ENCODE peak calls at places on chromosomes 2 and 18, in four cellular contexts. W is lower lobe of right lung, A is psoas muscle, G is esophagus squamous epithelium. Y is an unnamed sample.

GRCh38 chr2:233227579-233227978 is 23.9 kb upstream of the ATG16L1 start:
- DNase-seq in W (no peak), G (no peak), A (no peak), Y (no peak)

GRCh38 chr2:178267660-178268059 is 73.3 kb downstream of the OSBPL6 start:
- DNase-seq in A (no peak), W (no peak), G (no peak), Y (no peak)

GRCh38 chr2:58796239-58796638 is 555.1 kb upstream of the FANCL start:
- DNase-seq in G (no peak), W (no peak), A (no peak), Y (no peak)

GRCh38 chr2:32418777-32419176 is 62.0 kb downstream of the BIRC6 start:
- DNase-seq in G (no peak), W (no peak), A (no peak), Y (no peak)

GRCh38 chr2:217610411-217610814 is 392.4 kb downstream of the TNS1 start:
- DNase-seq in G (no peak), W (no peak), A (no peak), Y (no peak)

GRCh38 chr2:21772624-21773023 is 648.9 kb downstream of the TDRD15 start:
- DNase-seq in G (no peak), A (no peak), W (no peak), Y (no peak)

GRCh38 chr18:3703732-3704176 is 253.8 kb downstream of the TGIF1 start:
- DNase-seq in A (peak; percentile 49), G (no peak), W (peak; percentile 65), Y (peak; percentile 44)

GRCh38 chr2:210955591-210955990 is 399.2 kb downstream of the CPS1 start:
- DNase-seq in G (no peak), A (no peak), W (no peak), Y (no peak)

GRCh38 chr2:144414324-144414845 is 105.5 kb downstream of the ZEB2 start:
- DNase-seq in W (peak; percentile 75), A (peak; percentile 58), G (no peak), Y (no peak)

GRCh38 chr2:237475704-237476107 is 11.3 kb upstream of the MLPH start:
- DNase-seq in A (no peak), W (peak; percentile 79), G (no peak), Y (no peak)

GRCh38 chr2:161947394-161947793 is 126.6 kb downstream of the DPP4 start:
- DNase-seq in G (no peak), A (no peak), W (no peak), Y (no peak)

GRCh38 chr2:25821225-25822056 is 56.8 kb downstream of the ASXL2 start:
- DNase-seq in G (no peak), A (no peak), W (no peak), Y (no peak)

GRCh38 chr2:201697899-201698298 is 545 bp downstream of the MPP4 start:
- DNase-seq in W (no peak), G (no peak), A (no peak), Y (no peak)

GRCh38 chr2:238924496-238925195 is 76.8 kb downstream of the TWIST2 start:
- DNase-seq in G (no peak), W (no peak), A (no peak), Y (no peak)

GRCh38 chr2:17589406-17590035 is 49.0 kb downstream of the VSNL1 start:
- DNase-seq in G (no peak), A (no peak), W (no peak), Y (no peak)

GRCh38 chr2:71500426-71501079 is 47.2 kb downstream of the DYSF start:
- DNase-seq in W (no peak), G (no peak), A (no peak), Y (peak; percentile 32)

GRCh38 chr18:24561369-24561768 is 100.9 kb downstream of the HRH4 start:
- DNase-seq in W (no peak), A (no peak), G (no peak), Y (no peak)

GRCh38 chr2:888211-888801 is 62.3 kb upstream of the SNTG2 start:
- DNase-seq in G (no peak), W (no peak), A (no peak), Y (no peak)

GRCh38 chr2:97840198-97840597 is 126.8 kb downstream of the ZAP70 start:
- DNase-seq in W (no peak), A (no peak), G (no peak), Y (no peak)

GRCh38 chr18:79047556-79048244 is 21.5 kb upstream of the ATP9B start:
- DNase-seq in A (no peak), W (no peak), G (no peak), Y (no peak)

GRCh38 chr2:157497603-157498314 is 53.9 kb upstream of the CYTIP start:
- DNase-seq in G (no peak), A (no peak), W (no peak), Y (no peak)

GRCh38 chr2:137023205-137023604 is 257.9 kb downstream of the THSD7B start:
- DNase-seq in A (no peak), G (no peak), W (no peak), Y (no peak)

GRCh38 chr2:177551989-177552413 is 159.4 kb downstream of the AGPS start:
- DNase-seq in A (peak; percentile 78), W (peak; percentile 75), G (no peak), Y (peak; percentile 38)

GRCh38 chr2:232838406-232838874 is 31.6 kb upstream of the SNORC start:
- DNase-seq in G (no peak), A (no peak), W (no peak), Y (no peak)

DNA sequence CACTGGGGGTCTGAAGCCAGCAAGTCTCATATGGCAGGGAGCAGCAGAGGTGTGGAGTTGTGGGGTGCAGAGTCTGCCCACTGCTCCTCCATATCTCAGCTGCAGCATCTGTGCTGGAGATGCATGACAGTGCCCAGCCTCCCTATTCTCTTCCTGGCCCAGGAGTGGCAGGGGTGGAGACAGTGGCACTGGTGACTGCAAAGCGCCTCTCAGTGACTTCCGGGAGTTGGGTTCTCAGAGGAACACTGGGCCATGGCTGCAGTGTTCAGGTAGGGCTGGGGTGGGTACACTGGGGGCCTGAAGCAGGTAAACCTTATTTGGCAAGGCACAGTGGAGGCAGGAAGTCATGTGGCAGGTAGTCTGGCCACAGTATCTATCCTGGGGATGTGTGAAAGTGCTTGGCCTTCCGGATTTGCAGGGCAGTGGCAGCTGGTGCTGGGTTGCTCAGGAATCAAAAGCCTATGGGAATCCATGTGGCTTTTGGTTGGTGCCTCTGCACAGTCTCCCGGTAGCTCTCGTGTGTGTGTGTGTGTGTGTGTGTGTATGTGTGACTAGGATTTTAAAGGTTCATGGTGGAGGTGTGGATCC is 60.3 kb upstream of the THUMPD2 start:
- DNase-seq in W (no peak), G (no peak), A (no peak), Y (no peak)
- TF ChIP-seq CTCF in W (no peak), G (no peak), A (no peak), Y (no peak)

GRCh38 chr2:74836675-74837401 is 2.9 kb downstream of the HK2 start:
- DNase-seq in G (no peak), W (no peak), A (no peak), Y (no peak)
- H3K4me3 ChIP-seq in G (peak overlapping the region; percentile 81), W (peak overlapping the region; percentile 83), A (peak overlapping the region; percentile 75), Y (no peak overlapping the region)

GRCh38 chr2:188833799-188834198 is 140.4 kb upstream of the COL3A1 start:
- DNase-seq in W (no peak), G (no peak), A (no peak), Y (no peak)
- TF ChIP-seq CTCF in W (no peak), G (no peak), A (no peak), Y (no peak)

GRCh38 chr2:9950521-9951271 is 797 bp upstream of the GRHL1 start:
- DNase-seq in G (no peak), A (peak; percentile 72), W (peak; percentile 73), Y (peak; percentile 29)

GRCh38 chr2:9952856-9953503 is 1.5 kb downstream of the GRHL1 start:
- DNase-seq in G (no peak), A (no peak), W (no peak), Y (no peak)

GRCh38 chr2:9952286-9952737 is 819 bp downstream of the GRHL1 start:
- DNase-seq in W (no peak), A (no peak), G (no peak), Y (no peak)

GRCh38 chr2:9951272-9951521 is 296 bp upstream of the GRHL1 start:
- DNase-seq in G (no peak), W (no peak), A (no peak), Y (no peak)

GRCh38 chr2:9951522-9952285 is at the start of gene GRHL1:
- DNase-seq in A (peak; percentile 96), W (peak; percentile 93), G (peak; percentile 45), Y (peak; percentile 94)
- H3K4me3 ChIP-seq in A (peak within 1 kb of the TSS; percentile 87), W (peak within 1 kb of the TSS; percentile 71), G (peak within 1 kb of the TSS; percentile 94), Y (peak within 1 kb of the TSS; percentile 82)

GRCh38 chr2:75246441-75247167 is 47.3 kb upstream of the TACR1 start:
- DNase-seq in A (no peak), W (no peak), G (no peak), Y (no peak)

GRCh38 chr2:75238670-75239330 is 39.5 kb upstream of the TACR1 start:
- DNase-seq in W (no peak), G (no peak), A (no peak), Y (no peak)

GRCh38 chr2:75237296-75237695 is 38.0 kb upstream of the TACR1 start:
- DNase-seq in A (no peak), G (no peak), W (no peak), Y (no peak)

GRCh38 chr2:75243219-75243618 is 43.9 kb upstream of the TACR1 start:
- DNase-seq in W (no peak), A (no peak), G (no peak), Y (no peak)

DNA sequence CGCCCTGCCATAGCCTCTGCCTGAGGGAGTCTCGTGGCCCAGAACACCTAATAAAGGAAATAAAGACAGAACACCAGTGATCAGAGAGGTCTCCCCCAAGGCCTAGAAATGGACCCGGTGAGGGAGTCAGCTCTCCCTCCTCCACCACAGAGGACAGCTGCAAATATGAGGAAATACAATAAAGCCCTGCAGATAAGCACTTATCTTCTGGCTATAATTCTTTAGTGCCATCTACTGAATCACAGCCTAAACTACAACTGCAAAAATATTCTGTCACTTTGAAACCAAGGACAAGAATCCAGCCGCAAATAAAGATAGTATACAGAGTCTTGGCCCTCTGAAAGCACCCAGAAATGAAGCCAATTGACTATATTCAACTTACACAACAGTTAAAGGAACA is 42.4 kb upstream of the TACR1 start:
- DNase-seq in G (no peak), W (no peak), A (no peak), Y (no peak)
- TF ChIP-seq CTCF in G (no peak), W (no peak), A (no peak), Y (no peak)

Y was measured in left ventricle myocardium inferior.